ENCODE peak calls at places on chromosomes 11 and 22, in six cellular contexts. G is ELR; E is activated CD8-positive, alpha-beta memory T cell treated with anti-CD3 and anti-CD28 coated beads for 4 hours; M is fibroblast of the conjunctiva; C is pulmonary artery endothelial cell; A is cardiac muscle cell. T is an unnamed sample.

GRCh38 chr11:103920449-103920848 is 116.0 kb upstream of the DDI1 start:
- DNase-seq in G (peak), A (no peak), C (no peak), E (no peak), M (no peak), T (no peak)

GRCh38 chr11:122271167-122271566 is 155.2 kb upstream of the BLID start:
- DNase-seq in M (no peak), A (no peak), G (no peak), C (no peak), E (no peak), T (no peak)

GRCh38 chr22:47329727-47330653 is 567.5 kb downstream of the TBC1D22A start:
- DNase-seq in A (no peak), E (no peak), G (no peak), C (no peak), M (no peak), T (no peak)

GRCh38 chr11:111939836-111940604 is 2.9 kb downstream of the DIXDC1 start:
- DNase-seq in M (peak), C (no peak), A (no peak), E (no peak), G (peak), T (peak)

GRCh38 chr11:67053896-67054850 is 2.5 kb upstream of the RHOD start:
- DNase-seq in E (no peak), C (no peak), A (peak), G (peak), M (peak), T (no peak)

GRCh38 chr22:30890689-30891442 is 77.7 kb downstream of the MORC2 start:
- DNase-seq in M (no peak), G (peak), C (no peak), A (peak), E (no peak), T (peak)

GRCh38 chr11:111064118-111064517 is 181.4 kb upstream of the POU2AF2 start:
- DNase-seq in A (no peak), E (no peak), G (peak), C (no peak), M (no peak), T (no peak)

GRCh38 chr11:7418061-7418460 is 67.2 kb upstream of the OLFML1 start:
- DNase-seq in E (no peak), C (no peak), G (peak), A (no peak), M (no peak), T (no peak)

GRCh38 chr11:70913715-70914231 is 338.6 kb downstream of the SHANK2 start:
- DNase-seq in A (peak), E (no peak), G (no peak), C (no peak), M (no peak), T (no peak)

GRCh38 chr11:61369372-61370348 is 7.5 kb downstream of the TMEM138 start:
- DNase-seq in C (no peak), E (no peak), G (no peak), M (peak), A (no peak), T (no peak)

GRCh38 chr11:78030429-78031325 is 7.6 kb upstream of the KCTD14 start:
- DNase-seq in G (no peak), M (peak), E (no peak), C (peak), A (peak), T (no peak)

GRCh38 chr11:74220376-74220775 is 49.3 kb downstream of the PPME1 start:
- DNase-seq in A (no peak), C (no peak), E (no peak), M (no peak), G (no peak), T (no peak)